ENCODE peak calls at places on chromosomes 5 and 9, in six cellular contexts. O is HCT116, R is natural killer cell, K is SK-N-SH, A is B cell, U is spleen. T is an unnamed sample.

GRCh38 chr9:18317896-18318295 is 156.1 kb upstream of the ADAMTSL1 start:
- DNase-seq in O (no peak), R (no peak), K (no peak), A (no peak), U (no peak), T (no peak)

GRCh38 chr9:18441245-18441644 is 32.7 kb upstream of the ADAMTSL1 start:
- DNase-seq in O (no peak), R (no peak), K (no peak), A (no peak), U (no peak), T (no peak)

GRCh38 chr5:170479484-170479883 is 24.3 kb upstream of the KCNIP1 start:
- DNase-seq in O (no peak), R (no peak), K (no peak), A (no peak), U (no peak), T (no peak)

GRCh38 chr9:111298831-111299603 is 31.0 kb downstream of the OR2K2 start:
- DNase-seq in O (peak), R (no peak), K (peak), A (no peak), U (no peak), T (peak)

GRCh38 chr5:52864376-52864775 is 76.7 kb downstream of the ITGA1 start:
- DNase-seq in O (no peak), R (no peak), K (no peak), A (no peak), U (no peak), T (no peak)

GRCh38 chr5:122172207-122172606 is 42.9 kb downstream of the ZNF474 start:
- DNase-seq in O (no peak), R (no peak), K (no peak), A (no peak), U (no peak), T (no peak)

GRCh38 chr9:37509536-37509935 is 23.8 kb downstream of the POLR1E start:
- DNase-seq in O (no peak), R (no peak), K (no peak), A (no peak), U (no peak), T (no peak)

GRCh38 chr9:136143215-136144001 is 24.7 kb upstream of the TMEM250 start:
- DNase-seq in O (no peak), R (no peak), K (peak), A (no peak), U (no peak), T (no peak)

GRCh38 chr9:18208166-18209059 is 265.5 kb upstream of the ADAMTSL1 start:
- DNase-seq in O (no peak), R (no peak), K (peak), A (no peak), U (no peak), T (no peak)

GRCh38 chr9:752201-752600 is 89.3 kb upstream of the DMRT1 start:
- DNase-seq in O (no peak), R (no peak), K (no peak), A (no peak), U (no peak), T (peak)

GRCh38 chr5:174609116-174609515 is 115.3 kb upstream of the MSX2 start:
- DNase-seq in O (peak), R (no peak), K (no peak), A (no peak), U (no peak), T (no peak)

GRCh38 chr5:56759521-56759920 is 55.8 kb upstream of the MAP3K1 start:
- DNase-seq in O (no peak), R (no peak), K (no peak), A (no peak), U (peak), T (no peak)

GRCh38 chr9:22136446-22137140 is 127.5 kb upstream of the CDKN2B start:
- DNase-seq in O (no peak), R (no peak), K (no peak), A (no peak), U (no peak), T (peak)

GRCh38 chr5:114065942-114066341 is 295.9 kb upstream of the KCNN2 start:
- DNase-seq in O (no peak), R (no peak), K (no peak), A (no peak), U (no peak), T (no peak)

GRCh38 chr5:114062940-114063867 is 298.7 kb upstream of the KCNN2 start:
- DNase-seq in O (no peak), R (no peak), K (no peak), A (no peak), U (no peak), T (no peak)
- TF ChIP-seq CTCF in O (no peak), R (no peak), K (no peak), A (no peak), U (no peak), T (peak)

DNA sequence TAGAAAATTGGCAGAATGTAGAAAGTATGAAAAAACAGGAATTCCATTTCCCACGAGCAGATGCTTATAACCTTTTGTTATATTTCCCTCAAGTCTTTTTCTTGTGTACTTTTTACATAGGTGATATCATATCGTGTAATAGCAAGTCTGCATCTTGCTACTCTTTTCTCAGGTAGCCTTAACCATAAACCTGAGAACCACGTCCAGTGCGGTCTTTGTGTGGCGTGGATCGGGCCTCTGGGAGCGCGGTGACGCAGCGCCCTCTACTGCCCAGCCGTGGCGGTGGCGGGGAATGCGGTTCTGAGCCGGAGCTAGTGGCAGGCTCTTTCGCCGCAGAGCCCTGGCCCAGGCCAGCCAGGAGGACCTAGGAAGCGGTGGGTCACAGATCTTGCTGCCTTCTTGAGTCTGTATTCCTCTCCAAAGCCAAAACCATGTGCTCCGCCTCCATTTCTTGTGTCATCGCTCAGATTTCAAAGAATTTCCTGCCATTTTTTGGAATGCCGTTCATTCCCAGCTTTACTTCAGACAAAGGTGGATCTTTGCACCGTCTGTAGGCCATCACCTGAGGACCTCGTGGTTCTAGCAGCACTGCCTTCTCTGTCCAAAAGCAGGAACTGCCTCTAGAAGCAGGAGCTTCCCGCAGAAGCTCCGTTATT is 71.9 kb downstream of the MVB12B start:
- DNase-seq in O (no peak), R (peak), K (peak), A (peak), U (peak), T (no peak)
- TF ChIP-seq CTCF in O (peak), R (peak), K (peak), A (peak), U (peak), T (peak)

GRCh38 chr9:117044241-117044640 is 357.1 kb downstream of the TRIM32 start:
- DNase-seq in O (no peak), R (no peak), K (peak), A (no peak), U (no peak), T (no peak)

GRCh38 chr9:117043159-117043558 is 356.1 kb downstream of the TRIM32 start:
- DNase-seq in O (no peak), R (no peak), K (no peak), A (no peak), U (no peak), T (no peak)

DNA sequence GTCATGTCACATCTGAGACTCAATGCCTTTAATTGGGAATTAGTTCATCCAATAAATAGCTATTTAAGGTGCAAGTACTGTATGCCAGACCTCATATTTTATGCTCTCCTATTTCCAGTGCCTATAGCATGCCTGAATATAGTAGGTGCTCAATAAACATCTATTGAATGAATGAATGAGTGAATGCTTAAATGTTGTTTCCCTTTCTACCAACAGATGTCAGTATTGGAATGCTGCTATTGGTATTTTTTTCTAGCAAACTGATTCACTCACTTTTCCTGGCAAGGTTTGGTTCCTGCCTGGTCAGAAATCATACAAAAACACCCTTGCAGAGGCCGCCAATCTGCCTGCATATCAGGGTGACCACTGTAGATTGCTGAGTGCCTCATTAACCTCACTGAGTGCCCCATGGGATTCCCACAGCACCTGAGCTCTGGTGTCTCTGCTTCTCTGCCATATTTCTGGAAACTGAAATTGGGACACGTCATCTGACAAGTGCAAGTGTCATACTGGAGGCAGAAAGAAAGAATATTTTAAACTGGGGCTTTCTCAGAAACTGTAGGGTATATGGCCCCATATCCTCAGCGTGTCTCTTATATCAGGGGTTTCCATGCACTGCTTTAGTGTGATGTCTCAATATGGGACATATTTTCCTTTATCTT is 359.7 kb downstream of the TRIM32 start:
- DNase-seq in O (no peak), R (no peak), K (no peak), A (no peak), U (no peak), T (no peak)
- TF ChIP-seq CTCF in O (no peak), R (no peak), K (peak), A (no peak), U (no peak), T (peak)

GRCh38 chr9:10108815-10109214 is 504.0 kb downstream of the PTPRD start:
- DNase-seq in O (no peak), R (no peak), K (no peak), A (no peak), U (no peak), T (no peak)

GRCh38 chr9:10112070-10112469 is 500.7 kb downstream of the PTPRD start:
- DNase-seq in O (no peak), R (no peak), K (no peak), A (no peak), U (no peak), T (no peak)

GRCh38 chr9:10112798-10113197 is 500.0 kb downstream of the PTPRD start:
- DNase-seq in O (no peak), R (no peak), K (no peak), A (no peak), U (no peak), T (no peak)
- TF ChIP-seq CTCF in O (no peak), R (no peak), K (no peak), A (no peak), U (no peak), T (no peak)

GRCh38 chr5:136686192-136686872 is 321.0 kb upstream of the TRPC7 start:
- DNase-seq in O (no peak), R (no peak), K (no peak), A (no peak), U (no peak), T (no peak)
- TF ChIP-seq CTCF in O (peak), R (no peak), K (peak), A (no peak), U (peak), T (peak)

GRCh38 chr9:76266649-76267627 is 127.3 kb downstream of the RFK start:
- DNase-seq in O (no peak), R (no peak), K (no peak), A (no peak), U (no peak), T (no peak)
- TF ChIP-seq CTCF in O (no peak), R (no peak), K (no peak), A (no peak), U (no peak), T (no peak)

T was measured in BJ.